ENCODE peak calls at places on chromosomes 13 and 19, in seven cellular contexts. H is stimulated activated naive CD8-positive, alpha-beta T cell treated with anti-CD3 and anti-CD28 coated beads, Interleukin-15, Interleukin-2, amounts not matched to agents 100 U/mL and 50 U/mL, for 24 hours; S is upper lobe of right lung; D is astrocyte of the spinal cord; I is HTR-8/SVneo; O is psoas muscle; T is heart right ventricle. Y is an unnamed sample.

GRCh38 chr13:98471895-98472294 is 105.0 kb downstream of the STK24 start:
- DNase-seq in I (no peak), T (peak; percentile 49), S (no peak), O (no peak), H (no peak), D (no peak), Y (no peak)

GRCh38 chr19:15672580-15673175 is at the start of gene CYP4F12:
- DNase-seq in I (no peak), S (peak; percentile 82), H (peak; percentile 28), D (no peak), O (peak; percentile 81), T (peak; percentile 92), Y (peak; percentile 92)

GRCh38 chr19:6536138-6536671 is 5.4 kb downstream of the TNFSF9 start:
- DNase-seq in S (no peak), I (peak; percentile 65), T (no peak), D (peak; percentile 13), O (peak; percentile 31), H (peak; percentile 77), Y (no peak)

GRCh38 chr13:39133781-39134180 is 95.5 kb downstream of the NHLRC3 start:
- DNase-seq in D (no peak), S (no peak), O (no peak), H (no peak), T (no peak), I (no peak), Y (no peak)

GRCh38 chr13:113633485-113633873 is 24.5 kb downstream of the ATP4B start:
- DNase-seq in O (no peak), I (no peak), D (no peak), S (peak; percentile 35), H (no peak), T (no peak), Y (no peak)

GRCh38 chr19:43804443-43804842 is 2.2 kb upstream of the LYPD5 start:
- DNase-seq in S (no peak), I (no peak), O (no peak), H (no peak), D (no peak), T (no peak), Y (no peak)

GRCh38 chr19:6793411-6793810 is 20.9 kb downstream of the VAV1 start:
- DNase-seq in D (no peak), S (no peak), T (no peak), O (no peak), H (no peak), I (no peak), Y (no peak)

GRCh38 chr13:48038763-48039162 is 1.2 kb downstream of the NUDT15 start:
- DNase-seq in S (no peak), O (no peak), T (no peak), D (no peak), I (no peak), H (no peak), Y (no peak)

GRCh38 chr13:112844411-112844810 is 124.6 kb upstream of the MCF2L start:
- DNase-seq in H (no peak), I (no peak), O (no peak), T (no peak), S (no peak), D (no peak), Y (no peak)

GRCh38 chr13:110373617-110374016 is 66.5 kb downstream of the COL4A2 start:
- DNase-seq in T (no peak), I (no peak), O (no peak), D (no peak), H (no peak), S (peak; percentile 29), Y (no peak)

GRCh38 chr19:1591421-1592022 is 1.1 kb downstream of the MBD3 start:
- DNase-seq in H (peak; percentile 32), T (no peak), O (no peak), D (no peak), S (no peak), I (no peak), Y (no peak)

GRCh38 chr19:3157096-3157845 is 21.3 kb upstream of the S1PR4 start:
- DNase-seq in T (no peak), D (no peak), O (no peak), S (no peak), H (no peak), I (no peak), Y (no peak)

GRCh38 chr19:6238256-6238642 is 41.5 kb downstream of the MLLT1 start:
- DNase-seq in H (no peak), O (no peak), D (no peak), S (no peak), I (no peak), T (no peak), Y (no peak)

GRCh38 chr19:2476451-2477140 is 669 bp downstream of the GADD45B start:
- DNase-seq in I (no peak), T (peak; percentile 50), S (peak; percentile 77), H (peak; percentile 85), O (peak; percentile 61), D (peak; percentile 89), Y (peak; percentile 26)